ENCODE peak calls at places on chromosomes 16 and 17, in five cellular contexts. Y, X, I, E and R are unnamed samples.

GRCh38 chr16:83994703-83995102 is 26.7 kb downstream of the NECAB2 start:
- DNase-seq in X (no peak), I (no peak), Y (no peak), E (no peak), R (no peak)

GRCh38 chr16:55100100-55100499 is 169.4 kb downstream of the IRX5 start:
- DNase-seq in I (no peak), Y (no peak), X (no peak), E (no peak), R (no peak)

GRCh38 chr16:58098207-58099096 is 30.7 kb downstream of the CFAP20 start:
- DNase-seq in X (no peak), Y (no peak), E (no peak), I (no peak), R (peak)

GRCh38 chr16:89334461-89334860 is 117.0 kb downstream of the ZNF778 start:
- DNase-seq in I (no peak), Y (no peak), X (no peak), E (no peak), R (no peak)

GRCh38 chr16:78437352-78437968 is 338.0 kb downstream of the WWOX start:
- DNase-seq in E (peak), Y (peak), X (peak), I (peak), R (peak)

GRCh38 chr17:33137411-33137810 is 145.8 kb downstream of the SPACA3 start:
- DNase-seq in X (no peak), E (no peak), Y (no peak), I (no peak), R (no peak)

GRCh38 chr16:87819282-87819681 is 50.0 kb downstream of the SLC7A5 start:
- DNase-seq in X (no peak), E (no peak), I (no peak), Y (no peak), R (no peak)

GRCh38 chr16:86305440-86305839 is 204.9 kb upstream of the FOXF1 start:
- DNase-seq in I (no peak), X (no peak), Y (no peak), E (no peak), R (no peak)

GRCh38 chr17:40341808-40342574 is 22.5 kb downstream of the GJD3 start:
- DNase-seq in X (peak), Y (peak), E (no peak), I (peak), R (peak)

GRCh38 chr17:21359483-21359840 is 16.7 kb upstream of the KCNJ12 start:
- DNase-seq in Y (no peak), E (no peak), X (no peak), I (no peak), R (no peak)

GRCh38 chr17:63550816-63551639 is 751 bp downstream of the DCAF7 start:
- DNase-seq in E (no peak), Y (peak), I (peak), X (peak), R (peak)

GRCh38 chr17:7408341-7408740 is 696 bp downstream of the NLGN2 start:
- DNase-seq in I (no peak), Y (no peak), E (peak), X (no peak), R (no peak)

GRCh38 chr16:610513-611381 is 20.0 kb upstream of the WFIKKN1 start:
- DNase-seq in I (peak), E (peak), Y (peak), X (no peak), R (peak)

GRCh38 chr16:50396770-50397525 is 28.2 kb upstream of the BRD7 start:
- DNase-seq in Y (no peak), I (no peak), E (no peak), X (no peak), R (peak)

GRCh38 chr16:77833906-77834599 is 45.7 kb downstream of the VAT1L start:
- DNase-seq in I (no peak), E (no peak), X (no peak), Y (no peak), R (peak)